ENCODE peak calls at places on chromosome 21, in six cellular contexts. One of them, this sample, is unnamed.

GRCh38 chr21:42593007-42593814 is 60.2 kb upstream of the PDE9A start:
- DNase-seq in sigmoid colon: peak; percentile 87
- DNase-seq in ovary: peak; percentile 77
- DNase-seq in transverse colon: peak; percentile 85
- DNase-seq in A549: peak; percentile 42
- DNase-seq in suprapubic skin: no peak
- DNase-seq in this sample: peak; percentile 78

GRCh38 chr21:31909153-31909771 is 36.4 kb downstream of the HUNK start:
- DNase-seq in sigmoid colon: no peak
- DNase-seq in ovary: peak; percentile 31
- DNase-seq in transverse colon: no peak
- DNase-seq in A549: no peak
- DNase-seq in suprapubic skin: no peak
- DNase-seq in this sample: no peak

GRCh38 chr21:34693192-34693810 is 24.5 kb downstream of the CLIC6 start:
- DNase-seq in sigmoid colon: no peak
- DNase-seq in ovary: no peak
- DNase-seq in transverse colon: peak; percentile 44
- DNase-seq in A549: peak; percentile 48
- DNase-seq in suprapubic skin: no peak
- DNase-seq in this sample: peak; percentile 57

GRCh38 chr21:24255591-24255990 is 1351.7 kb downstream of the MRPL39 start:
- DNase-seq in sigmoid colon: no peak
- DNase-seq in ovary: no peak
- DNase-seq in transverse colon: no peak
- DNase-seq in A549: no peak
- DNase-seq in suprapubic skin: no peak
- DNase-seq in this sample: no peak

GRCh38 chr21:27423073-27423472 is 456.2 kb upstream of the ADAMTS5 start:
- DNase-seq in sigmoid colon: peak; percentile 80
- DNase-seq in ovary: peak; percentile 35
- DNase-seq in transverse colon: peak; percentile 36
- DNase-seq in A549: no peak
- DNase-seq in suprapubic skin: peak; percentile 79
- DNase-seq in this sample: peak; percentile 38

GRCh38 chr21:43613755-43614638 is 45.3 kb downstream of the HSF2BP start:
- DNase-seq in sigmoid colon: no peak
- DNase-seq in ovary: no peak
- DNase-seq in transverse colon: no peak
- DNase-seq in A549: no peak
- DNase-seq in suprapubic skin: no peak
- DNase-seq in this sample: no peak

GRCh38 chr21:42747746-42748351 is 94.4 kb downstream of the PDE9A start:
- DNase-seq in sigmoid colon: peak; percentile 48
- DNase-seq in ovary: no peak
- DNase-seq in transverse colon: no peak
- DNase-seq in A549: no peak
- DNase-seq in suprapubic skin: no peak
- DNase-seq in this sample: no peak

GRCh38 chr21:42191978-42192595 is 26.9 kb upstream of the ABCG1 start:
- DNase-seq in sigmoid colon: no peak
- DNase-seq in ovary: no peak
- DNase-seq in transverse colon: no peak
- DNase-seq in A549: no peak
- DNase-seq in suprapubic skin: no peak
- DNase-seq in this sample: no peak

GRCh38 chr21:45406801-45407628 is 2.0 kb downstream of the COL18A1 start:
- DNase-seq in sigmoid colon: peak; percentile 68
- DNase-seq in ovary: peak; percentile 57
- DNase-seq in transverse colon: no peak
- DNase-seq in A549: peak; percentile 34
- DNase-seq in suprapubic skin: no peak
- DNase-seq in this sample: no peak
- H3K4me3 ChIP-seq in sigmoid colon: peak overlapping the region; percentile 68
- H3K4me3 ChIP-seq in ovary: peak overlapping the region; percentile 68
- H3K4me3 ChIP-seq in transverse colon: peak overlapping the region; percentile 54
- H3K4me3 ChIP-seq in A549: peak overlapping the region; percentile 91
- H3K4me3 ChIP-seq in suprapubic skin: peak overlapping the region; percentile 73
- H3K4me3 ChIP-seq in this sample: peak overlapping the region; percentile 65

GRCh38 chr21:37860416-37860815 is 55.8 kb downstream of the KCNJ6 start:
- DNase-seq in sigmoid colon: no peak
- DNase-seq in ovary: no peak
- DNase-seq in transverse colon: no peak
- DNase-seq in A549: no peak
- DNase-seq in suprapubic skin: no peak
- DNase-seq in this sample: no peak

GRCh38 chr21:37866027-37866426 is 50.2 kb downstream of the KCNJ6 start:
- DNase-seq in sigmoid colon: no peak
- DNase-seq in ovary: no peak
- DNase-seq in transverse colon: no peak
- DNase-seq in A549: peak; percentile 2
- DNase-seq in suprapubic skin: no peak
- DNase-seq in this sample: no peak

GRCh38 chr21:37861561-37861960 is 54.7 kb downstream of the KCNJ6 start:
- DNase-seq in sigmoid colon: no peak
- DNase-seq in ovary: no peak
- DNase-seq in transverse colon: no peak
- DNase-seq in A549: no peak
- DNase-seq in suprapubic skin: no peak
- DNase-seq in this sample: no peak

GRCh38 chr21:37862536-37862935 is 53.7 kb downstream of the KCNJ6 start:
- DNase-seq in sigmoid colon: no peak
- DNase-seq in ovary: no peak
- DNase-seq in transverse colon: no peak
- DNase-seq in A549: peak; percentile 28
- DNase-seq in suprapubic skin: no peak
- DNase-seq in this sample: no peak

GRCh38 chr21:37863842-37864241 is 52.4 kb downstream of the KCNJ6 start:
- DNase-seq in sigmoid colon: no peak
- DNase-seq in ovary: no peak
- DNase-seq in transverse colon: no peak
- DNase-seq in A549: no peak
- DNase-seq in suprapubic skin: no peak
- DNase-seq in this sample: no peak
- TF ChIP-seq EP300 in sigmoid colon: no peak
- TF ChIP-seq EP300 in ovary: no peak
- TF ChIP-seq EP300 in transverse colon: no peak
- TF ChIP-seq EP300 in A549: no peak
- TF ChIP-seq EP300 in suprapubic skin: no peak
- TF ChIP-seq EP300 in this sample: no peak

GRCh38 chr21:37385179-37385765 is 18.7 kb downstream of the DYRK1A start:
- DNase-seq in sigmoid colon: no peak
- DNase-seq in ovary: no peak
- DNase-seq in transverse colon: no peak
- DNase-seq in A549: no peak
- DNase-seq in suprapubic skin: no peak
- DNase-seq in this sample: no peak
- H3K4me1 ChIP-seq in sigmoid colon: peaks cover 69% of the 10 kb centered on the region
- H3K4me1 ChIP-seq in ovary: peaks cover 23% of the 10 kb centered on the region
- H3K4me1 ChIP-seq in transverse colon: peaks cover 28% of the 10 kb centered on the region
- H3K4me1 ChIP-seq in A549: peaks cover 23% of the 10 kb centered on the region
- H3K4me1 ChIP-seq in suprapubic skin: peaks cover 52% of the 10 kb centered on the region
- H3K4me1 ChIP-seq in this sample: peaks cover 88% of the 10 kb centered on the region

GRCh38 chr21:14273736-14274538 is 58.0 kb downstream of the RBM11 start:
- DNase-seq in sigmoid colon: no peak
- DNase-seq in ovary: no peak
- DNase-seq in transverse colon: peak; percentile 94
- DNase-seq in A549: no peak
- DNase-seq in suprapubic skin: peak; percentile 65
- DNase-seq in this sample: peak; percentile 44
- H3K4me3 ChIP-seq in sigmoid colon: peak overlapping the region; percentile 23
- H3K4me3 ChIP-seq in ovary: no peak overlapping the region
- H3K4me3 ChIP-seq in transverse colon: peak overlapping the region; percentile 27
- H3K4me3 ChIP-seq in A549: no peak overlapping the region
- H3K4me3 ChIP-seq in suprapubic skin: no peak overlapping the region
- H3K4me3 ChIP-seq in this sample: peak overlapping the region; percentile 17

DNA sequence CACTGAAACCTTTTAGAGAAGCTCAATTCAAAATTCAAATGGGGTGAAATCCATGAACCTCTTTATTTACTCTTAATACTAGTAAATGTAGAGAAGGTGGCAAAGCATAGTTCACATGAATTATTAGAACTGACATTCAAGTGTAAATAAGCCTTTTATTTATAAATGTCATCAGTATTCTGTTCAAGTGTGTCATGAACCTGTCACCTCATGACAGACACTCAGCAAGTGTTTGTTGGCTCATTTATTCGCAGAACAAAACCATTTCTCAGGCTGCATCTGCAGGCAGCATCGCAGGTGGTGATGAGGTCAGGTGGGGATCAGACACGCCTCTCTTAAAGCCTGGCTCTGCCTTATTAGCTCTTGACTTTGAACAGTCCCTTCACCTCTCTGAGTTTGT is 116.6 kb downstream of the SETD4 start:
- DNase-seq in sigmoid colon: no peak
- DNase-seq in ovary: no peak
- DNase-seq in transverse colon: no peak
- DNase-seq in A549: no peak
- DNase-seq in suprapubic skin: no peak
- DNase-seq in this sample: no peak
- TF ChIP-seq EP300 in sigmoid colon: no peak
- TF ChIP-seq EP300 in ovary: no peak
- TF ChIP-seq EP300 in transverse colon: no peak
- TF ChIP-seq EP300 in A549: no peak
- TF ChIP-seq EP300 in suprapubic skin: no peak
- TF ChIP-seq EP300 in this sample: no peak

GRCh38 chr21:33246506-33246905 is 16.8 kb downstream of the IFNAR2 start:
- DNase-seq in sigmoid colon: no peak
- DNase-seq in ovary: no peak
- DNase-seq in transverse colon: no peak
- DNase-seq in A549: no peak
- DNase-seq in suprapubic skin: no peak
- DNase-seq in this sample: no peak

GRCh38 chr21:33245289-33245918 is 15.7 kb downstream of the IFNAR2 start:
- DNase-seq in sigmoid colon: no peak
- DNase-seq in ovary: no peak
- DNase-seq in transverse colon: no peak
- DNase-seq in A549: no peak
- DNase-seq in suprapubic skin: no peak
- DNase-seq in this sample: no peak

GRCh38 chr21:33244781-33245105 is 15.0 kb downstream of the IFNAR2 start:
- DNase-seq in sigmoid colon: no peak
- DNase-seq in ovary: no peak
- DNase-seq in transverse colon: no peak
- DNase-seq in A549: no peak
- DNase-seq in suprapubic skin: no peak
- DNase-seq in this sample: no peak

GRCh38 chr21:33247596-33247995 is 17.9 kb downstream of the IFNAR2 start:
- DNase-seq in sigmoid colon: no peak
- DNase-seq in ovary: no peak
- DNase-seq in transverse colon: no peak
- DNase-seq in A549: no peak
- DNase-seq in suprapubic skin: no peak
- DNase-seq in this sample: no peak

DNA sequence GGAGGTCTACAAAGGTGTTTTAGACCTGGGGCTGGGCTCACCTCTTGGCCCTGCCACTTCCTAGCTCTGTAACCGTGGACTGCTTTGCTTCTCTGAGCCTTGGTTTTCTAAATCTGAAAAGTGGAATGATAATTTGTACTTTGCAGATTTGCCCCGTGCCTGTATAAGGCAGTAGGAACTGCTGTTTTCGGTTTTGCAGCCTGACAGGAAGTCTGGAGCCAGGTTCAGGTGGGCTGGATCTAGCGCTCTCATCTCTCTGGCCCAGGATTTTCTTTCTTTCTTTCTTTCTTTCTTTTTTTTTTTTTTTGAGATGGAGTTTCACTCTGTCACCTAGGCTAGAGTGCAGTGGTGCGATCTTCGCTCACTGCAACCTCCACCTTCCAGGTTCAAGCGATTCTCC is 17.2 kb downstream of the IFNAR2 start:
- DNase-seq in sigmoid colon: no peak
- DNase-seq in ovary: no peak
- DNase-seq in transverse colon: no peak
- DNase-seq in A549: no peak
- DNase-seq in suprapubic skin: no peak
- DNase-seq in this sample: no peak
- H3K4me1 ChIP-seq in sigmoid colon: no peaks in the 10 kb centered on the region
- H3K4me1 ChIP-seq in ovary: no peaks in the 10 kb centered on the region
- H3K4me1 ChIP-seq in transverse colon: no peaks in the 10 kb centered on the region
- H3K4me1 ChIP-seq in A549: no peaks in the 10 kb centered on the region
- H3K4me1 ChIP-seq in suprapubic skin: peaks cover 6% of the 10 kb centered on the region
- H3K4me1 ChIP-seq in this sample: no peaks in the 10 kb centered on the region

GRCh38 chr21:39938086-39938611 is 70.9 kb downstream of the PCP4 start:
- DNase-seq in sigmoid colon: peak; percentile 70
- DNase-seq in ovary: no peak
- DNase-seq in transverse colon: no peak
- DNase-seq in A549: no peak
- DNase-seq in suprapubic skin: no peak
- DNase-seq in this sample: no peak

GRCh38 chr21:39932335-39932734 is 65.1 kb downstream of the PCP4 start:
- DNase-seq in sigmoid colon: no peak
- DNase-seq in ovary: no peak
- DNase-seq in transverse colon: no peak
- DNase-seq in A549: no peak
- DNase-seq in suprapubic skin: no peak
- DNase-seq in this sample: no peak

GRCh38 chr21:39934895-39935294 is 67.7 kb downstream of the PCP4 start:
- DNase-seq in sigmoid colon: no peak
- DNase-seq in ovary: no peak
- DNase-seq in transverse colon: no peak
- DNase-seq in A549: no peak
- DNase-seq in suprapubic skin: no peak
- DNase-seq in this sample: no peak

DNA sequence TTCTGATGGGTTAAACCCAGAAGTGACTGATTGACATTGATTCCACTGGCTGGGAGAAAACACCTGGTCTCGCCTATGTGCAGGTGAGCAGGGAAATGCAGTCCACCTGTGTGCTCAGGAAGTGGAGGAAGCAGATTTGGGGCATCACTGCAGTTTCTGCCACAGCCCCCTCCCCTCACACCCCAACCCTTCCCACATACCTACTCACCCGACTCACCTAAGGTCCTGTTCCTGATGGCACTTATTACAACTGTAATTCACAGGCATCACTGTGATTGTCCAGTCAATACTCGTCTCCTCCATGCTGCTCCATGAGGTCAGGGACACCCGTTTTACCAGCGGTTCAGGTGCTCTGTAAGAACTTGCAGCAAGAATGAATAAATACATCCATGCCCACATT is 68.5 kb downstream of the PCP4 start:
- DNase-seq in sigmoid colon: no peak
- DNase-seq in ovary: no peak
- DNase-seq in transverse colon: no peak
- DNase-seq in A549: no peak
- DNase-seq in suprapubic skin: no peak
- DNase-seq in this sample: no peak
- H3K4me3 ChIP-seq in sigmoid colon: no peak overlapping the region
- H3K4me3 ChIP-seq in ovary: no peak overlapping the region
- H3K4me3 ChIP-seq in transverse colon: no peak overlapping the region
- H3K4me3 ChIP-seq in A549: no peak overlapping the region
- H3K4me3 ChIP-seq in suprapubic skin: no peak overlapping the region
- H3K4me3 ChIP-seq in this sample: no peak overlapping the region